ENCODE peak calls at places on chromosomes 5 and 9, in six cellular contexts. B is fibroblast of lung, D is DND-41, S is neural progenitor cell, P is H9, Z is NT2/D1. K is an unnamed sample.

GRCh38 chr5:172703952-172704351 is 62.9 kb downstream of the NEURL1B start:
- DNase-seq in P (no peak), B (no peak), S (no peak), Z (no peak), D (no peak), K (no peak)

GRCh38 chr9:4066120-4066519 is 233.7 kb downstream of the GLIS3 start:
- DNase-seq in P (no peak), B (peak; percentile 34), Z (no peak), D (no peak), S (no peak), K (no peak)

GRCh38 chr5:40374853-40375252 is 304.9 kb upstream of the PTGER4 start:
- DNase-seq in B (no peak), P (no peak), Z (no peak), D (no peak), S (no peak), K (no peak)

GRCh38 chr5:157476699-157477408 is 16.8 kb downstream of the NIPAL4 start:
- DNase-seq in D (peak; percentile 32), P (peak; percentile 53), B (peak; percentile 63), S (peak; percentile 87), Z (peak; percentile 36), K (peak; percentile 45)

GRCh38 chr5:45507174-45507573 is 189.0 kb downstream of the HCN1 start:
- DNase-seq in D (no peak), B (no peak), P (no peak), S (no peak), Z (no peak), K (no peak)

GRCh38 chr9:34451545-34451944 is 6.8 kb downstream of the FAM219A start:
- DNase-seq in D (no peak), B (peak; percentile 62), S (no peak), P (no peak), Z (no peak), K (no peak)

GRCh38 chr5:67093259-67093658 is 103.3 kb downstream of the CD180 start:
- DNase-seq in S (no peak), Z (no peak), D (no peak), B (no peak), P (no peak), K (no peak)

GRCh38 chr5:40569549-40570270 is 110.0 kb upstream of the PTGER4 start:
- DNase-seq in Z (no peak), S (no peak), D (no peak), B (peak; percentile 16), P (no peak), K (no peak)

GRCh38 chr5:38607930-38608545 is 51.6 kb upstream of the LIFR start:
- DNase-seq in P (no peak), D (no peak), B (peak; percentile 89), S (no peak), Z (no peak), K (no peak)

GRCh38 chr9:93598647-93599241 is 22.4 kb downstream of the PHF2 start:
- DNase-seq in P (no peak), D (peak; percentile 23), B (peak; percentile 48), S (no peak), Z (no peak), K (no peak)

GRCh38 chr9:93541005-93541404 is 35.4 kb upstream of the PHF2 start:
- DNase-seq in D (no peak), P (no peak), B (no peak), Z (no peak), S (no peak), K (no peak)

GRCh38 chr5:139842321-139842720 is 46.7 kb downstream of the PSD2 start:
- DNase-seq in S (no peak), Z (no peak), B (no peak), D (no peak), P (no peak), K (no peak)

GRCh38 chr9:113579270-113580040 is 115.9 kb downstream of the RGS3 start:
- DNase-seq in P (no peak), B (peak; percentile 75), D (peak; percentile 70), Z (no peak), S (no peak), K (no peak)

GRCh38 chr9:114981095-114981494 is 50.7 kb upstream of the TNFSF8 start:
- DNase-seq in D (no peak), P (no peak), S (no peak), B (no peak), Z (no peak), K (no peak)

GRCh38 chr9:126459126-126459525 is 132.5 kb downstream of the MVB12B start:
- DNase-seq in P (no peak), S (no peak), B (no peak), D (no peak), Z (no peak), K (no peak)

GRCh38 chr5:95918421-95919006 is 43.1 kb downstream of the ELL2 start:
- DNase-seq in P (no peak), D (no peak), S (peak; percentile 7), Z (no peak), B (no peak), K (no peak)

GRCh38 chr5:156223547-156223946 is 103.4 kb upstream of the SGCD start:
- DNase-seq in B (no peak), S (no peak), D (no peak), P (no peak), Z (no peak), K (no peak)

GRCh38 chr9:132087438-132088030 is 7.9 kb upstream of the MED27 start:
- DNase-seq in S (no peak), Z (no peak), B (no peak), P (no peak), D (no peak), K (no peak)

GRCh38 chr5:14008819-14009311 is 64.4 kb upstream of the DNAH5 start:
- DNase-seq in D (no peak), P (no peak), S (no peak), Z (no peak), B (no peak), K (no peak)

GRCh38 chr5:6243706-6244105 is 134.6 kb downstream of the MED10 start:
- DNase-seq in Z (no peak), B (no peak), S (no peak), P (no peak), D (no peak), K (no peak)

GRCh38 chr5:172886974-172887491 is 53.0 kb downstream of the ERGIC1 start:
- DNase-seq in P (no peak), B (peak; percentile 65), Z (no peak), S (no peak), D (no peak), K (no peak)

GRCh38 chr9:83538890-83539238 is 663 bp upstream of the FRMD3 start:
- DNase-seq in B (no peak), S (peak; percentile 5), P (no peak), Z (no peak), D (no peak), K (no peak)
- H3K9ac ChIP-seq in B (no peak overlapping the region), S (no peak overlapping the region), P (no peak overlapping the region), Z (peak overlapping the region; percentile 21), D (no peak overlapping the region), K (no peak overlapping the region)

GRCh38 chr5:65394078-65394477 is 87.6 kb downstream of the ADAMTS6 start:
- DNase-seq in B (peak; percentile 87), S (peak; percentile 18), D (no peak), Z (no peak), P (no peak), K (no peak)
- H3K9ac ChIP-seq in B (no peak overlapping the region), S (no peak overlapping the region), D (no peak overlapping the region), Z (no peak overlapping the region), P (no peak overlapping the region), K (no peak overlapping the region)

GRCh38 chr5:167943353-167943752 is 348.1 kb upstream of the WWC1 start:
- DNase-seq in Z (no peak), S (no peak), B (peak; percentile 55), D (no peak), P (no peak), K (no peak)

GRCh38 chr5:167940911-167941310 is 350.5 kb upstream of the WWC1 start:
- DNase-seq in D (no peak), P (no peak), Z (no peak), B (peak; percentile 80), S (no peak), K (no peak)

GRCh38 chr5:167937628-167938000 is 353.8 kb upstream of the WWC1 start:
- DNase-seq in B (no peak), D (no peak), S (no peak), Z (no peak), P (no peak), K (no peak)

GRCh38 chr5:167936944-167937627 is 354.4 kb upstream of the WWC1 start:
- DNase-seq in S (no peak), B (no peak), P (no peak), D (no peak), Z (no peak), K (no peak)

GRCh38 chr5:167939686-167940085 is 351.8 kb upstream of the WWC1 start:
- DNase-seq in P (no peak), B (peak; percentile 96), D (no peak), Z (no peak), S (no peak), K (no peak)
- H3K9ac ChIP-seq in P (no peak overlapping the region), B (no peak overlapping the region), D (no peak overlapping the region), Z (no peak overlapping the region), S (no peak overlapping the region), K (no peak overlapping the region)

DNA sequence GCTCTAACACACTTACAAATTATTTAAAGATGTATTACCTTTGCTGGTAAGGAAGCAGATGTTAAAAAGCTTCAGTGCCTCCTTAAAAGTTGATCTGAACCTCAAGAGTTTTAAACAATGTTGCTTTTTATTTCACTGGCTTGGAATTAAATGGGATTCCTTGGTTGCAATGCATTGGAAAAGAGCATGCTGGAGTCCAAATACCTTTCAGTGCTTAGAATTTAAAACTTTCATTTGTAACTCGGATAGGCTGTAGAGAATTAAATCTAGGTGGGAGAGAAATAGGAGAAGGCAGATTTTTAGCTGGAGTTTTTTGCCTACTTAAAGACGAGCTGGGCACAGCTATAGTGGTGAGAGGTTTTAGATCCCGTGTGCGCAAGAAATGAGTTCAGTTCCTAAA is 129.0 kb downstream of the SPATA31D1 start:
- DNase-seq in S (no peak), Z (no peak), P (no peak), B (no peak), D (no peak), K (no peak)
- H3K9ac ChIP-seq in S (no peak overlapping the region), Z (no peak overlapping the region), P (no peak overlapping the region), B (no peak overlapping the region), D (no peak overlapping the region), K (no peak overlapping the region)

DNA sequence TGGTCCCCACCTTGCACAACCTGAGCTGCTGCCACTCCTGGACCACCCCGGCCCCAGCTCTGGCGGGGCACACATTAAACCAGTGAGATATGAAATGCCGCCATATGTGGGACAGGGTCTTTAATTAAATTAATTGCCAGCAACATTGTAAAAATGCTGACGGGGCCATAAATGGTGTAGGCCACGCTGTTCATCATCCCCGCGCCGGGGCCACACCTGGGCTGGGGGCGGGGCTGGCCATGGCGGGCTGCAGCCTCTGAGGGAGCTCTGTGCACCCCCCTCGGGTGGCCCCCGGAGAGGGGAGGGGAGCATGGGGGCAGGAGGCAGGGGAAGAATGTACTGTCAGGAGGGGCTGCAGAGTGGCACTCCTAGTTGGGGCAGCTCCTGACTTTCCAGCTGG is 41.0 kb downstream of the UNC5A start:
- DNase-seq in P (no peak), D (no peak), Z (no peak), S (no peak), B (no peak), K (no peak)
- H3K9ac ChIP-seq in P (no peak overlapping the region), D (no peak overlapping the region), Z (no peak overlapping the region), S (no peak overlapping the region), B (no peak overlapping the region), K (no peak overlapping the region)

DNA sequence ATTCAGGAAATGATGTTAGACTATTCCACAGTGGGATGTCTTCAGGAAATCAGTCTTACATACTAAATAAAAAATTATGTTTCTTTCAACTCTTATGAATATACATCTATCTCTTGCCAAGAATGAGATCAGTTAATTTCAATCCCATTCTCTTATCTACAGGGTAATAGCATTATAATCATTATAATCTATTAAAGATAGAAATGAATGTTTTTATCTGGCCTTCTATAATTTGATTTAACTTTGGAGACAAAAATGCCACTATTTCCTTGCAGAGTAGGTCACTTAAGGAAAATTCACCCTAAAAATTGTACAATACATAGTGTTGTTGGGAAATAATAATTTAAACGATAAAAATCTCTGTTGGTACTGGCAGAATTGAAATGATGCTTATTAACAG is 96.4 kb downstream of the HOMER1 start:
- DNase-seq in S (no peak), B (no peak), P (no peak), D (no peak), Z (no peak), K (no peak)
- H3K9ac ChIP-seq in S (no peak overlapping the region), B (no peak overlapping the region), P (no peak overlapping the region), D (no peak overlapping the region), Z (no peak overlapping the region), K (no peak overlapping the region)

K was measured in HCT116.